ENCODE peak calls at places on chromosomes 12 and 14, in seven cellular contexts. S is mammary epithelial cell, A is A549, Z is ovary, V is upper lobe of right lung, K is right cardiac atrium, L is RWPE2. T is an unnamed sample.

GRCh38 chr14:95250126-95250824 is 69.4 kb downstream of the CLMN start:
- DNase-seq in S (no peak), A (no peak), Z (no peak), V (no peak), K (no peak), L (no peak), T (no peak)

GRCh38 chr12:124191024-124191359 is 103.9 kb upstream of the RFLNA start:
- DNase-seq in S (no peak), A (no peak), Z (no peak), V (no peak), K (no peak), L (peak; percentile 34), T (no peak)

GRCh38 chr14:95071649-95072256 is 85.6 kb downstream of the DICER1 start:
- DNase-seq in S (no peak), A (no peak), Z (no peak), V (no peak), K (no peak), L (no peak), T (no peak)

GRCh38 chr14:68723808-68724268 is 69.0 kb downstream of the ZFP36L1 start:
- DNase-seq in S (no peak), A (no peak), Z (no peak), V (no peak), K (no peak), L (no peak), T (no peak)

GRCh38 chr12:11822071-11822818 is 172.8 kb downstream of the ETV6 start:
- DNase-seq in S (peak; percentile 73), A (no peak), Z (no peak), V (no peak), K (no peak), L (no peak), T (no peak)

GRCh38 chr12:57892232-57892987 is 45.9 kb upstream of the CTDSP2 start:
- DNase-seq in S (no peak), A (no peak), Z (peak; percentile 27), V (no peak), K (peak; percentile 47), L (no peak), T (no peak)

GRCh38 chr14:77214216-77214615 is 32.6 kb downstream of the TMEM63C start:
- DNase-seq in S (no peak), A (no peak), Z (no peak), V (no peak), K (no peak), L (no peak), T (no peak)

GRCh38 chr12:28527631-28528249 is 337.5 kb downstream of the CCDC91 start:
- DNase-seq in S (peak; percentile 40), A (no peak), Z (no peak), V (peak; percentile 40), K (no peak), L (no peak), T (no peak)

GRCh38 chr12:2853626-2854025 is 3.2 kb downstream of the TEX52 start:
- DNase-seq in S (peak; percentile 35), A (peak; percentile 92), Z (peak; percentile 91), V (peak; percentile 86), K (peak; percentile 96), L (peak; percentile 80), T (peak; percentile 76)

GRCh38 chr12:51977320-51977753 is 25.8 kb downstream of the ACVR1B start:
- DNase-seq in S (no peak), A (no peak), Z (no peak), V (no peak), K (no peak), L (no peak), T (no peak)

GRCh38 chr14:34043627-34044372 is 92.9 kb upstream of the EGLN3 start:
- DNase-seq in S (peak; percentile 77), A (peak; percentile 67), Z (no peak), V (no peak), K (no peak), L (no peak), T (no peak)

GRCh38 chr12:24997496-24997895 is 48.6 kb upstream of the BCAT1 start:
- DNase-seq in S (no peak), A (no peak), Z (no peak), V (no peak), K (no peak), L (no peak), T (no peak)

GRCh38 chr12:66633676-66634075 is 45.2 kb downstream of the GRIP1 start:
- DNase-seq in S (peak; percentile 89), A (no peak), Z (no peak), V (no peak), K (no peak), L (no peak), T (no peak)

GRCh38 chr14:94599656-94600004 is 12.6 kb upstream of the SERPINA3 start:
- DNase-seq in S (no peak), A (peak; percentile 19), Z (no peak), V (no peak), K (no peak), L (no peak), T (no peak)

GRCh38 chr12:51818567-51819300 is 29.8 kb downstream of the FIGNL2 start:
- DNase-seq in S (no peak), A (no peak), Z (no peak), V (peak; percentile 29), K (no peak), L (no peak), T (no peak)

GRCh38 chr14:81990312-81990761 is 456.7 kb upstream of the SEL1L start:
- DNase-seq in S (peak; percentile 32), A (peak; percentile 6), Z (peak; percentile 38), V (no peak), K (no peak), L (no peak), T (no peak)

GRCh38 chr14:28707814-28708213 is 58.8 kb upstream of the FOXG1 start:
- DNase-seq in S (peak; percentile 78), A (no peak), Z (no peak), V (no peak), K (no peak), L (no peak), T (no peak)

GRCh38 chr14:101010293-101010692 is 106.8 kb upstream of the RTL1 start:
- DNase-seq in S (no peak), A (no peak), Z (no peak), V (peak; percentile 37), K (no peak), L (no peak), T (no peak)

GRCh38 chr12:131473721-131474709 is 236.9 kb upstream of the SFSWAP start:
- DNase-seq in S (no peak), A (no peak), Z (no peak), V (no peak), K (no peak), L (no peak), T (no peak)

GRCh38 chr12:56914724-56915123 is 19.5 kb downstream of the SDR9C7 start:
- DNase-seq in S (no peak), A (no peak), Z (no peak), V (no peak), K (no peak), L (no peak), T (no peak)

GRCh38 chr12:94172973-94173372 is 24.6 kb downstream of the PLXNC1 start:
- DNase-seq in S (peak; percentile 69), A (no peak), Z (no peak), V (no peak), K (no peak), L (no peak), T (no peak)

GRCh38 chr12:65853489-65854157 is 29.3 kb downstream of the HMGA2 start:
- DNase-seq in S (no peak), A (no peak), Z (no peak), V (no peak), K (no peak), L (no peak), T (no peak)

GRCh38 chr12:124767075-124767821 is 96.4 kb downstream of the SCARB1 start:
- DNase-seq in S (peak; percentile 43), A (peak; percentile 80), Z (peak; percentile 86), V (peak; percentile 89), K (peak; percentile 93), L (no peak), T (peak; percentile 66)

GRCh38 chr12:132953163-132953425 is 3.0 kb downstream of the ZNF605 start:
- DNase-seq in S (no peak), A (no peak), Z (no peak), V (no peak), K (no peak), L (no peak), T (no peak)
- H3K9me3 ChIP-seq in S (peaks cover 45% of the 10 kb centered on the region), A (peaks cover 75% of the 10 kb centered on the region), Z (peaks cover 26% of the 10 kb centered on the region), V (peaks cover 14% of the 10 kb centered on the region), K (peaks cover 8% of the 10 kb centered on the region), L (peaks cover 22% of the 10 kb centered on the region), T (peaks cover 2% of the 10 kb centered on the region)

DNA sequence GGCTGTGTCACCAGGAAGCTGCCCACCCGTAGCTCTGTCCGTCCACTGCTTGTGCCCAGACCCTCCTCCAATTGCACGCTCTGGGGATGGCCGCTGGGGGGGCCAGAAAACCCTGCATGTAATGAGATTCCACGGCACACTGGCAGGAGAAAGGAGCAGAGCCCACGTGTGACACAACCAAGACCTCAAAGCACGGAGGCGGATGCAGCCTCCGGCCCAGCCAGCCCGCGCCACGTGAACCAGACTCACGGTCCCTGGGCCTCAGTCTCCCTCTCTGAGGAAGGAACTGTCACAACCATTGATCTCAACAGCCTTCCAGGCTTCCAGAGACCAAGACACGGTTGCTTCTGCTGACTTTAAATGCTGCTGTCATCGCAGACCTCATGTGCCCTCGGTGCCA is 14.4 kb downstream of the ANHX start:
- DNase-seq in S (no peak), A (no peak), Z (no peak), V (no peak), K (no peak), L (no peak), T (peak; percentile 48)
- H3K9me3 ChIP-seq in S (peaks cover 64% of the 10 kb centered on the region), A (peaks cover 83% of the 10 kb centered on the region), Z (peaks cover 12% of the 10 kb centered on the region), V (peaks cover 4% of the 10 kb centered on the region), K (peaks cover 1% of the 10 kb centered on the region), L (peaks cover 12% of the 10 kb centered on the region), T (peaks cover 59% of the 10 kb centered on the region)

GRCh38 chr12:133203344-133204263 is 22.3 kb downstream of the ZNF268 start:
- DNase-seq in S (no peak), A (no peak), Z (no peak), V (no peak), K (no peak), L (no peak), T (no peak)

GRCh38 chr12:133202493-133203343 is 21.4 kb downstream of the ZNF268 start:
- DNase-seq in S (no peak), A (no peak), Z (no peak), V (no peak), K (no peak), L (no peak), T (no peak)

GRCh38 chr12:133201888-133202287 is 20.6 kb downstream of the ZNF268 start:
- DNase-seq in S (no peak), A (no peak), Z (no peak), V (no peak), K (no peak), L (no peak), T (no peak)

GRCh38 chr12:133206390-133206789 is 25.1 kb downstream of the ZNF268 start:
- DNase-seq in S (no peak), A (no peak), Z (no peak), V (no peak), K (no peak), L (no peak), T (no peak)

DNA sequence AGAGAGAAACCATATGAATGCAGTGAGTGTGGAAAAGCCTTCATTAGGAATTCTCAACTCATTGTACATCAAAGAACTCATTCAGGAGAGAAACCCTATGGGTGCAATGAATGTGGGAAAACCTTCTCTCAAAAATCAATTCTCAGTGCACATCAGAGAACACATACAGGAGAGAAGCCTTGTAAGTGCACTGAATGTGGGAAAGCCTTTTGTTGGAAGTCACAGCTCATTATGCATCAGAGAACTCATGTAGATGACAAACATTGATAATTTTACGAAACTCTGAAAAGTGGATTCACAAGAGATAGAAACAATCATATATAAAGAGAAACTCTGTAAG is 22.9 kb downstream of the ZNF268 start:
- DNase-seq in S (no peak), A (no peak), Z (no peak), V (no peak), K (no peak), L (no peak), T (no peak)
- H3K9me3 ChIP-seq in S (peaks cover 70% of the 10 kb centered on the region), A (peaks cover 87% of the 10 kb centered on the region), Z (peaks cover 52% of the 10 kb centered on the region), V (peaks cover 95% of the 10 kb centered on the region), K (peaks cover 22% of the 10 kb centered on the region), L (peaks cover 82% of the 10 kb centered on the region), T (peaks cover 98% of the 10 kb centered on the region)

GRCh38 chr12:123135688-123136087 is 15.2 kb downstream of the PITPNM2 start:
- DNase-seq in S (no peak), A (no peak), Z (no peak), V (no peak), K (no peak), L (no peak), T (no peak)
- H3K9me3 ChIP-seq in S (no peaks in the 10 kb centered on the region), A (no peaks in the 10 kb centered on the region), Z (no peaks in the 10 kb centered on the region), V (no peaks in the 10 kb centered on the region), K (no peaks in the 10 kb centered on the region), L (no peaks in the 10 kb centered on the region), T (no peaks in the 10 kb centered on the region)